ENCODE peak calls at places on chromosomes 2 and 18, in five cellular contexts. N, I, P, K and F are unnamed samples.
A peak's percentile ranks its signal among the peaks of the same experiment; 100 is the strongest.

GRCh38 chr2:31945572-31945935 is 65.3 kb downstream of the MEMO1 start:
- DNase-seq in N (no peak), I (no peak), P (no peak), K (no peak), F (no peak)

GRCh38 chr2:176854062-176854461 is 358.5 kb upstream of the HNRNPA3 start:
- DNase-seq in N (no peak), I (no peak), P (no peak), K (no peak), F (no peak)

GRCh38 chr2:39994151-39994550 is 215.1 kb upstream of the THUMPD2 start:
- DNase-seq in N (no peak), I (no peak), P (no peak), K (peak; percentile 14), F (no peak)

GRCh38 chr2:229376866-229377265 is 105.8 kb upstream of the PID1 start:
- DNase-seq in N (no peak), I (no peak), P (no peak), K (no peak), F (no peak)

GRCh38 chr2:178419123-178419522 is 31.9 kb downstream of the PRKRA start:
- DNase-seq in N (no peak), I (no peak), P (peak; percentile 24), K (no peak), F (no peak)

GRCh38 chr2:88082781-88083180 is 15.2 kb downstream of the SMYD1 start:
- DNase-seq in N (no peak), I (no peak), P (no peak), K (no peak), F (no peak)

GRCh38 chr18:12659904-12660605 is 2.1 kb upstream of the SPIRE1 start:
- DNase-seq in N (no peak), I (peak; percentile 71), P (peak; percentile 56), K (peak; percentile 31), F (peak; percentile 29)

GRCh38 chr2:239829326-239829725 is 195.8 kb downstream of the NDUFA10 start:
- DNase-seq in N (no peak), I (no peak), P (no peak), K (no peak), F (no peak)

GRCh38 chr2:176491172-176491904 is 222.1 kb downstream of the MTX2 start:
- DNase-seq in N (peak; percentile 40), I (no peak), P (no peak), K (peak; percentile 96), F (no peak)

GRCh38 chr2:220302756-220303155 is 675.3 kb downstream of the SLC4A3 start:
- DNase-seq in N (no peak), I (no peak), P (no peak), K (no peak), F (no peak)

GRCh38 chr2:235839226-235839625 is 329.0 kb downstream of the GBX2 start:
- DNase-seq in N (no peak), I (no peak), P (no peak), K (no peak), F (no peak)

GRCh38 chr18:49841236-49842217 is 28.2 kb upstream of the ACAA2 start:
- DNase-seq in N (no peak), I (no peak), P (no peak), K (no peak), F (no peak)